ENCODE peak calls at places on chromosomes 7 and 10, in six cellular contexts. T is endothelial cell of umbilical vein; N is heart right ventricle; U is CD8-positive, alpha-beta memory T cell; J is CD4-positive, CD25-positive, alpha-beta regulatory T cell; S is psoas muscle. K is an unnamed sample. For H3K27me3 and H3K36me3, the result is how much of the 10 kb centered on the place peaks cover.

GRCh38 chr10:59847888-59848287 is 58.5 kb downstream of the CCDC6 start:
- DNase-seq in S (no peak), T (no peak), N (no peak), U (no peak), J (no peak), K (no peak)

GRCh38 chr10:78914502-78915330 is 154.1 kb upstream of the ZMIZ1 start:
- DNase-seq in J (no peak), U (no peak), N (no peak), S (peak), T (no peak), K (no peak)

GRCh38 chr7:142855401-142855743 is 496 bp downstream of the EPHB6 start:
- DNase-seq in J (no peak), U (no peak), T (no peak), S (no peak), N (no peak), K (no peak)

GRCh38 chr10:14625210-14625621 is 149.5 kb downstream of the FAM107B start:
- DNase-seq in J (no peak), T (no peak), U (no peak), N (no peak), S (no peak), K (no peak)

GRCh38 chr10:6563720-6564119 is 16.4 kb downstream of the PRKCQ start:
- DNase-seq in U (no peak), J (no peak), S (no peak), N (no peak), T (no peak), K (no peak)

GRCh38 chr7:52764502-52765169 is 270.8 kb upstream of the POM121L12 start:
- DNase-seq in J (no peak), U (no peak), S (no peak), N (no peak), T (peak), K (no peak)

GRCh38 chr7:29877196-29877595 is 70.9 kb downstream of the WIPF3 start:
- DNase-seq in T (no peak), U (no peak), J (no peak), N (no peak), S (no peak), K (no peak)

GRCh38 chr7:151851160-151851751 is 25.7 kb downstream of the PRKAG2 start:
- DNase-seq in T (no peak), S (peak), J (no peak), N (no peak), U (no peak), K (peak)

GRCh38 chr10:131084791-131085585 is 226.5 kb downstream of the TCERG1L start:
- DNase-seq in T (no peak), S (no peak), N (no peak), J (no peak), U (no peak), K (no peak)

GRCh38 chr10:90354914-90355313 is 502.9 kb downstream of the HTR7 start:
- DNase-seq in S (no peak), T (no peak), J (no peak), U (no peak), N (no peak), K (no peak)

GRCh38 chr7:48084727-48085432 is 4.2 kb upstream of the UPP1 start:
- DNase-seq in S (peak), T (peak), N (peak), U (peak), J (peak), K (no peak)

GRCh38 chr7:80614911-80615310 is 23.5 kb upstream of the CD36 start:
- DNase-seq in N (no peak), J (no peak), S (no peak), T (no peak), U (no peak), K (no peak)

GRCh38 chr10:107653832-107654287 is 489.4 kb upstream of the SORCS1 start:
- DNase-seq in U (no peak), J (no peak), N (peak), S (no peak), T (no peak), K (no peak)

GRCh38 chr10:51422311-51423120 is 276.9 kb downstream of the CSTF2T start:
- DNase-seq in T (peak), N (peak), S (no peak), U (peak), J (no peak), K (peak)

GRCh38 chr7:142440219-142441073 is 182.6 kb upstream of the PRSS58 start:
- DNase-seq in N (no peak), S (no peak), U (no peak), J (no peak), T (peak), K (no peak)

GRCh38 chr10:114095676-114096331 is 52.1 kb downstream of the ADRB1 start:
- DNase-seq in S (no peak), T (no peak), U (no peak), J (no peak), N (no peak), K (no peak)

GRCh38 chr7:4840097-4840501 is 21.7 kb downstream of the PAPOLB start:
- DNase-seq in N (no peak), J (no peak), U (no peak), S (no peak), T (no peak), K (no peak)

GRCh38 chr10:80186364-80187012 is 18.8 kb downstream of the ANXA11 start:
- DNase-seq in S (peak), T (no peak), N (no peak), J (no peak), U (no peak), K (peak)

GRCh38 chr10:71473671-71474599 is 77.2 kb downstream of the CDH23 start:
- DNase-seq in J (no peak), N (no peak), T (no peak), S (peak), U (no peak), K (no peak)

GRCh38 chr10:71475243-71475871 is 78.6 kb downstream of the CDH23 start:
- DNase-seq in U (no peak), J (no peak), T (no peak), N (no peak), S (no peak), K (no peak)

GRCh38 chr10:71472912-71473311 is 76.2 kb downstream of the CDH23 start:
- DNase-seq in S (no peak), N (no peak), T (no peak), U (no peak), J (no peak), K (no peak)

GRCh38 chr10:71476249-71477011 is 79.7 kb downstream of the CDH23 start:
- DNase-seq in J (no peak), T (no peak), U (no peak), N (peak), S (no peak), K (no peak)

DNA sequence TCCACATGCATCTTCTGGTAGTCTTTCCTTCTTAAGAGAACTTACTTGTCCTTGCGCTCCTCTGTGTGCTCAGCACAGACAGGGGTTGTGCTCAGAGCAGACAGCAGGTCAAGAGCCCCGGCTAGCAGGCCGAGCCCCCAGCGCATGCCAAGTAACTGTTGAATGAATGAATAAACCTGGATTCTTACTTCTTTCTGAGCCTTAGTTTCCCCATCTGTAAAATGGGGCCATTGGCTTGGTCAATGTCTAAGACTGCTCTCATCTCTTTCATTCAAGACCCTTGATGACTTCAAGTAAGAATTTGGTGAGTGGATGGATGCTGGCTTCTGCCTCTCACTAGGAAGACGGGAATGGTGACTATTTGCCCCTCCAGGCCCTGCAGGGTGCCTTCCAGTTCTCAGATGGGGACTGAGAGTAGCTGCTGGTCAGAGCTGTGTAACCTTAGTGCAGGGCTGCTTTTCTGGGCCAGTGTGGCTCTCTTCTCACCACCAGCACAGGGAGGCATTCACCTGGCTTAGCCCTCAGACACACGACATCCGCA is 78.1 kb downstream of the CDH23 start:
- DNase-seq in N (no peak), S (no peak), U (no peak), J (no peak), T (no peak), K (no peak)
- H3K27me3 ChIP-seq in N (under half), S (under half), U (under half), J (under half), T (under half), K (under half)

GRCh38 chr10:109894516-109894915 is 28.8 kb downstream of the XPNPEP1 start:
- DNase-seq in J (no peak), T (peak), S (peak), U (no peak), N (peak), K (peak)

GRCh38 chr10:109892087-109892486 is 31.2 kb downstream of the XPNPEP1 start:
- DNase-seq in N (no peak), J (no peak), S (no peak), U (no peak), T (no peak), K (no peak)

GRCh38 chr10:109895095-109895818 is 28.1 kb downstream of the XPNPEP1 start:
- DNase-seq in J (no peak), U (no peak), N (peak), T (no peak), S (peak), K (no peak)

GRCh38 chr10:109892885-109893284 is 30.4 kb downstream of the XPNPEP1 start:
- DNase-seq in S (peak), T (no peak), U (no peak), N (no peak), J (no peak), K (no peak)

DNA sequence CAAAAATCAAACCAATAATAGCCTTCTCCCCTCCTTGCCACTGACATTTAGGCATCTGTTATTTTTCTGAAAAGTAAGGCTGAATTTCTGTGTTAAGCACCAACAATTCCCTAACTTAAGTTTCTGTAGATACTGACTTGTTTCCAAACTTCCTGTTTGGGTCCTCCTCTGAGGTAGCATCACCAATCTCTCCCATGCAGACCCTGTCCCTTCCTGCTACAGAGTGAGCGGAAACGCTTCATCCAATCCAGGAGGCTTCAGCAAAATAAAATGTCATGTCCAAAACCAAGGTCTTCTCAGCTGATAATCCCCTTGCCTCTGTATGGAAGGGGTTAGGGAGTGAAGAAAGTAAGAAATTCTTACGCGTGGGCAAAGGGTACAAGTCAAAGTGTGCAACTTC is 29.9 kb downstream of the XPNPEP1 start:
- DNase-seq in N (no peak), T (no peak), U (no peak), J (no peak), S (no peak), K (no peak)
- H3K36me3 ChIP-seq in N (under half), T (under half), U (under half), J (under half), S (under half), K (under half)

GRCh38 chr7:130899071-130899451 is 165.1 kb upstream of the KLF14 start:
- DNase-seq in J (no peak), T (no peak), N (no peak), S (no peak), U (no peak), K (no peak)

GRCh38 chr7:130896051-130896881 is 162.3 kb upstream of the KLF14 start:
- DNase-seq in U (no peak), S (no peak), J (no peak), T (no peak), N (no peak), K (no peak)

GRCh38 chr7:130899638-130900401 is 165.8 kb upstream of the KLF14 start:
- DNase-seq in N (no peak), S (no peak), U (no peak), T (no peak), J (no peak), K (no peak)

GRCh38 chr7:130896898-130897514 is 163.0 kb upstream of the KLF14 start:
- DNase-seq in T (peak), N (peak), S (peak), J (peak), U (peak), K (peak)

GRCh38 chr7:130897515-130898419 is 163.8 kb upstream of the KLF14 start:
- DNase-seq in U (no peak), N (no peak), S (no peak), J (no peak), T (no peak), K (no peak)
- H3K27ac ChIP-seq in U (no peak), N (peak), S (peak), J (peak), T (no peak), K (peak)

GRCh38 chr10:99330675-99330924 is 1.4 kb downstream of the CNNM1 start:
- DNase-seq in J (no peak), S (no peak), N (no peak), T (no peak), U (no peak), K (no peak)
- H3K27me3 ChIP-seq in J (under half), S (half or more), N (half or more), T (under half), U (under half), K (under half)

DNA sequence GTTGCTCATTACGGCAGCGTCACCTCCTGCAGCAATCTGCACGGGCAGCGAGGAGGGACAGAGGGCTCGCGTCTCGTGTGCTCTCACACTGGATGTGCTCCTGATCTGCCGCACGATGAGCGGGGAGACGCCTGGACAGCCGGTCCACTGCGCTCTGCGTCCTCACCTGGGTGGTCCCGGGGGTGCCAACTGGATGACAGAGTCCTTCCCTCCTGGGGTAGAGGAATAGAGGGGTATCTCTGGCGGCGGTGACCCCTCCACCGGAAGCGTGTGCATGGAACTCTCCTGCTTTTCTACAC is 3.4 kb downstream of the FAM20C start:
- DNase-seq in S (no peak), U (no peak), T (no peak), N (no peak), J (no peak), K (no peak)
- H3K36me3 ChIP-seq in S (half or more), U (under half), T (under half), N (half or more), J (under half), K (half or more)

DNA sequence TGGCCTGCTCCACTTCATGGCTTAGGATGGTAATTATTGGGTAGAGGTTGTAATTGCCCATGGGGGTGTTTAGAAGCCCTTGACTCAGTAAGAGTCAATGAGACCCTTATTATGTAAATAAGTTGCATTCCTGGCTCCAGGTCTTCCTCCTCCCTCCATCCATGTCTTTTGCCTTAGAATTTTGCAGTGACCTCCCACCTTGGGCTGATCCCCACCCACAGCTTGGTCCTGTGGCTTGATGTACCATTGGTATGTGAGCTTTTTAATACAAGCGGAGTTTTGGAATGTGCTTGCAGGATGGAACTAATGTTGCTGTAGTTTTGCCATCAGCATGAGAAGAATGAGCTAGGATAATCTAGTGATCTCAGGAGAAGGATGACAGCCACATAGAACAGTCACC is 73.2 kb upstream of the DGKI start:
- DNase-seq in U (no peak), J (no peak), T (no peak), N (no peak), S (no peak), K (no peak)
- H3K27ac ChIP-seq in U (no peak), J (peak), T (no peak), N (no peak), S (no peak), K (no peak)

DNA sequence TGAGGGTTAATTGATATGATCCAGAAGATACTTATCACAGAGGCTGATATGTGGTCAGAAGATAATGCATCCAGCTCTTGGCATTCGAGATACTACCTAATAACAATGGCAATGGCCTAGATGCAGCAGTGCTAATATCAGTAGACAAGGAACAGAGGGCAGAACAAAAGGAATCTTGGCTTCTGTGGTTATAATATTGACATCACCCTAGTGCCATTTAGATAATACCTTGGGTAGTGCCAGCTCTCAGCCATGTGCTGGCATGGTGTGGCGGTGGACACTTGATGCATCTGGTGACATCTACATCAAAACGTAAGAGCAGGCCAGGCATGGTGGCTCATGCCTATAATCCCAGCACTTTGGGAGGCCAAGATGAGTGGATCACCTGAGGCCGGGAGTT is 101.8 kb downstream of the CALN1 start:
- DNase-seq in N (no peak), S (no peak), J (no peak), U (no peak), T (no peak), K (no peak)
- H3K27me3 ChIP-seq in N (under half), S (under half), J (under half), U (under half), T (under half), K (under half)